ENCODE peak calls at places on chromosomes 2 and 18, in four cellular contexts. One of them, this sample, is unnamed.

GRCh38 chr2:98696167-98696566 is 34.8 kb downstream of the MGAT4A start:
- DNase-seq in HepG2: no peak
- DNase-seq in H1: no peak
- DNase-seq in K562: no peak
- DNase-seq in this sample: no peak

GRCh38 chr2:62199392-62200125 is 3.6 kb downstream of the B3GNT2 start:
- DNase-seq in H1: no peak
- DNase-seq in HepG2: no peak
- DNase-seq in K562: no peak
- DNase-seq in this sample: no peak

GRCh38 chr2:127951031-127951430 is 65.3 kb upstream of the AMMECR1L start:
- DNase-seq in K562: no peak
- DNase-seq in H1: no peak
- DNase-seq in HepG2: no peak
- DNase-seq in this sample: no peak

GRCh38 chr2:172745636-172746035 is 10.0 kb downstream of the RAPGEF4 start:
- DNase-seq in K562: no peak
- DNase-seq in H1: no peak
- DNase-seq in HepG2: no peak
- DNase-seq in this sample: no peak

GRCh38 chr2:205352593-205352992 is 329.7 kb upstream of the NRP2 start:
- DNase-seq in H1: no peak
- DNase-seq in HepG2: no peak
- DNase-seq in K562: no peak
- DNase-seq in this sample: no peak

GRCh38 chr2:74334931-74335333 is 8.3 kb downstream of the SLC4A5 start:
- DNase-seq in H1: peak; percentile 90
- DNase-seq in HepG2: peak; percentile 59
- DNase-seq in K562: peak; percentile 77
- DNase-seq in this sample: peak; percentile 81

GRCh38 chr2:217996345-217996744 is 6.5 kb downstream of the TNS1 start:
- DNase-seq in K562: peak; percentile 13
- DNase-seq in HepG2: no peak
- DNase-seq in H1: no peak
- DNase-seq in this sample: no peak

GRCh38 chr18:50518787-50519520 is 40.9 kb upstream of the MAPK4 start:
- DNase-seq in H1: no peak
- DNase-seq in HepG2: no peak
- DNase-seq in K562: no peak
- DNase-seq in this sample: no peak

GRCh38 chr18:56217406-56217805 is 421.0 kb downstream of the TXNL1 start:
- DNase-seq in K562: no peak
- DNase-seq in H1: no peak
- DNase-seq in HepG2: no peak
- DNase-seq in this sample: no peak

GRCh38 chr18:79405019-79405780 is 9.5 kb downstream of the NFATC1 start:
- DNase-seq in K562: no peak
- DNase-seq in HepG2: no peak
- DNase-seq in H1: no peak
- DNase-seq in this sample: no peak

GRCh38 chr18:79404567-79404910 is 8.8 kb downstream of the NFATC1 start:
- DNase-seq in K562: no peak
- DNase-seq in H1: no peak
- DNase-seq in HepG2: no peak
- DNase-seq in this sample: no peak

GRCh38 chr18:79402977-79403722 is 7.4 kb downstream of the NFATC1 start:
- DNase-seq in K562: no peak
- DNase-seq in H1: no peak
- DNase-seq in HepG2: no peak
- DNase-seq in this sample: no peak

GRCh38 chr18:79402209-79402576 is 6.5 kb downstream of the NFATC1 start:
- DNase-seq in H1: no peak
- DNase-seq in K562: no peak
- DNase-seq in HepG2: no peak
- DNase-seq in this sample: no peak

DNA sequence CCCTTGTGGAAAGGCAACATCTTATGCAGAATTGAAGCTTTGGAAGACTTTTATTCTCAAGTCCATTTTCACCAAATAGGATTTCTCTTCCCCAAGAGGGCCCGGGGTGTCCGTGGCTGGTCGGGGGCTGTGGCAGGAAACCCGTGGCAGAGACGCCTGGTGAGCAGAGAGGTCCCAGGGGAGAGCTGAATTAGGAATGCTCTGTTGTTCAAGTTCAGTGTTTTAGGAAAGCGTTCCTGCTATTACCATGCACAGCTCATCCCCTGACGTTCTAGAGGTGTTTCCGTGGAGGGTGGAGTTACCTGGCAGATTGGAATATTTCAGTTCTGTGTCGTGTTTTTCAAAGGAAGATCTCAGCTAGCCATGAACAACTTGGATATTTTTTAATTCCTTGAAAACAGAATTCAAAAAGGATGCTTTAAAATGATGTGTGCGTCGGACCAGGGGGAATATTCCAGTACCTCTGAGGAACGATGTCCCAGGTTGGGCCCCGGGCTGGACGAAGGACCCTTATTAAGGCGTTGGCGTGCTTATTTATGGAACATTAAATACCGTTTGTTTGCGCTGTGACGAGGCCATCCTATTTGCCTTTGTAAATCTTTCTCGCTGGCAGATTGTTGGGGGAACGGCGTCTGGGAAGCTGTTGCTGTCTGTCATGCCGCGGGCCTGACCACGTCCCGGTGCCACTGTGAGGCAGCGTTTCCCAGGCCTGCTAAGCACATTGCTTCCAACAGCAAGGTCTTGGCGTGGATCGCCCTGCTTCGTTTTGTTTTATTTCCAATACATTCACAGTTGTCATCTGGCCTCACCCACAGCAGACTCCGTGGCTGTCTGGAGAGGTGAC is 8.2 kb downstream of the NFATC1 start:
- DNase-seq in HepG2: no peak
- DNase-seq in K562: no peak
- DNase-seq in H1: no peak
- DNase-seq in this sample: no peak
- TF ChIP-seq RNF2 in HepG2: peak; percentile 47
- TF ChIP-seq RNF2 in K562: no peak
- TF ChIP-seq RNF2 in H1: no peak
- TF ChIP-seq RNF2 in this sample: no peak

GRCh38 chr2:195037072-195037471 is 620.0 kb upstream of the SLC39A10 start:
- DNase-seq in HepG2: no peak
- DNase-seq in K562: no peak
- DNase-seq in H1: no peak
- DNase-seq in this sample: no peak

DNA sequence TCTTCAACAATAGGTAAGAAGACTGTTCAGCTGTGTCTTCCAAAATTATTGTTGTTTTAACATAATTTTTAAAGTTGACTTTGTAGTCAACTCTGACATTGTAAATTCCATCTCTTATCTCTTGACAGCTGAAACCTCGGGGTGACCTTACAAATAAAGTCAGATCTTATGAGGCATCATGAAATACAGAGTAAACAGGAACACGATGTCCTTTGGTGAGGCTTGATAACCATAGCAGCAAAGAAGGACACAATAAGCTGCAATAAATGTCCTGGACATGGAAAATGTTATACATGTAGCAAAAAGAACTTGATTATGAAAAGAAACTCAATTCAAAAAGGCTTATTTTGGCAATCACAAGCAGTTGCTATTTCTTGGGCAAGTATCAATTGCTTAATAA is 618.9 kb upstream of the SLC39A10 start:
- DNase-seq in K562: no peak
- DNase-seq in H1: no peak
- DNase-seq in HepG2: no peak
- DNase-seq in this sample: no peak
- TF ChIP-seq RNF2 in K562: no peak
- TF ChIP-seq RNF2 in H1: no peak
- TF ChIP-seq RNF2 in HepG2: no peak
- TF ChIP-seq RNF2 in this sample: no peak

DNA sequence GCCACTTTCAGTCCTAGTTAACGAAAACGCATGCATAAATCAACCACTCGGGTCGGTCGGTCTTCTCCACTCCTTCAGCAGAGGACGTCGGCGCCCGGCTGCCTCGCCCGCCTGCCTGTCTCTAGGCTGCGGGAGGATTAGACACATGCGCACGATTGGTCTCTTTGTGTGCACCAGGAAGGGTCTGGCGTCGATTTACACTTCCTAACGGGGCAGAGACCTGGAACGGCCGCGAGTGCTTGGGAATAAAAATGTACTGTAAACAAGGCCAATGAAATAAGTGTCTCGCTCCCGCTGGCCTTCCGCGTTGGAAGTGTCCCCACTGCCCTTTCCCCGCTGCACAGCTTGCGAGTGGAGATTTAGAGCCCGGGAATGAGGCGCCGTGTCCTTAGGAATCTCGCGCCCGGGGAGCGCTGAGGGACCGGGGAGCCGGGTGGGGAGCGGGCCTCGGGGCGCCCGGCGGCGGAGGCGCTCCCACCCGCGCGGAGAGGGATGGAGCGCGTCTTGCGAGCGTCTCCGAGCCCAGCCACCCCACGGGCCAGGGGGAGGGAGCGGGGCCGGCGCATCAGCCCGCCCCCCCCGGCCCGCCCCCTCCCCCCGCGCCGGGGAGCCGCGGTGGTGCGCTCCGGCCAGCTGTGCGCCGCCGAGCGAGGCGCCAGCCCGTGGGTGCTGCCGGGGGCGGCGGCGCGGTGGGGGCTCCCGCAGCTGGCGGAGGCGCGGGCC is at the start of gene DOK6:
- DNase-seq in HepG2: peak; percentile 84
- DNase-seq in H1: peak; percentile 66
- DNase-seq in K562: no peak
- DNase-seq in this sample: peak; percentile 16
- TF ChIP-seq RNF2 in HepG2: peak; percentile 55
- TF ChIP-seq RNF2 in H1: no peak
- TF ChIP-seq RNF2 in K562: no peak
- TF ChIP-seq RNF2 in this sample: no peak

GRCh38 chr2:180622122-180622918 is 358.1 kb upstream of the UBE2E3 start:
- DNase-seq in H1: no peak
- DNase-seq in K562: no peak
- DNase-seq in HepG2: no peak
- DNase-seq in this sample: peak; percentile 33
- TF ChIP-seq RNF2 in H1: no peak
- TF ChIP-seq RNF2 in K562: no peak
- TF ChIP-seq RNF2 in HepG2: no peak
- TF ChIP-seq RNF2 in this sample: no peak

GRCh38 chr18:1026930-1027329 is 122.3 kb downstream of the ADCYAP1 start:
- DNase-seq in K562: no peak
- DNase-seq in H1: no peak
- DNase-seq in HepG2: no peak
- DNase-seq in this sample: no peak
- TF ChIP-seq RNF2 in K562: no peak
- TF ChIP-seq RNF2 in H1: no peak
- TF ChIP-seq RNF2 in HepG2: no peak
- TF ChIP-seq RNF2 in this sample: no peak

GRCh38 chr2:241811952-241812729 is 3.1 kb downstream of the NEU4 start:
- DNase-seq in H1: no peak
- DNase-seq in K562: no peak
- DNase-seq in HepG2: no peak
- DNase-seq in this sample: no peak
- TF ChIP-seq RNF2 in H1: no peak
- TF ChIP-seq RNF2 in K562: no peak
- TF ChIP-seq RNF2 in HepG2: no peak
- TF ChIP-seq RNF2 in this sample: no peak

GRCh38 chr2:66846887-66847286 is 412.0 kb downstream of the MEIS1 start:
- DNase-seq in H1: no peak
- DNase-seq in K562: no peak
- DNase-seq in HepG2: peak; percentile 12
- DNase-seq in this sample: no peak

GRCh38 chr2:66840321-66841014 is 405.5 kb downstream of the MEIS1 start:
- DNase-seq in K562: no peak
- DNase-seq in H1: no peak
- DNase-seq in HepG2: no peak
- DNase-seq in this sample: no peak

GRCh38 chr2:66845307-66845706 is 410.4 kb downstream of the MEIS1 start:
- DNase-seq in H1: no peak
- DNase-seq in K562: no peak
- DNase-seq in HepG2: no peak
- DNase-seq in this sample: no peak

GRCh38 chr2:66839551-66840320 is 404.8 kb downstream of the MEIS1 start:
- DNase-seq in K562: no peak
- DNase-seq in HepG2: no peak
- DNase-seq in H1: no peak
- DNase-seq in this sample: no peak

DNA sequence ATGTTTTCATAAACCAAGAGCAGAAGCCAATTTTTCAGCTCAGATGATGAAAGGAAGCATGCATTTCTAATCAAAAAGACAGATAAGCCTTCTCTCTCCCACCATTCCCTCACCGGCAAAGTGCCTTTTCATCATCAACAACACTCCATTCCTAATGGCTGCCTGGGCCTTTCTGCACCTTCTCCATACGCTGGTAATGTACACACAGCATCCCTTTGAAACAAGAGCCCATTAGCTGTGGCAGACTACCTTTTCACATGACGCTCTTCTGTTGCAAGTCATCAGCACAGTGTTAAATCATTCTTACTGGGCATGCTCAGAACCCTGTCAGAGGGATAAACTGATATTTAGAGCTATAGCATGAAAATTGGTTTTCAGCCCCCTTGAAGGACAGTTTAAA is 408.9 kb downstream of the MEIS1 start:
- DNase-seq in H1: no peak
- DNase-seq in HepG2: no peak
- DNase-seq in K562: no peak
- DNase-seq in this sample: no peak
- TF ChIP-seq RNF2 in H1: no peak
- TF ChIP-seq RNF2 in HepG2: no peak
- TF ChIP-seq RNF2 in K562: no peak
- TF ChIP-seq RNF2 in this sample: no peak

GRCh38 chr18:36724591-36725001 is 104.2 kb downstream of the TPGS2 start:
- DNase-seq in H1: no peak
- DNase-seq in HepG2: no peak
- DNase-seq in K562: no peak
- DNase-seq in this sample: no peak
- TF ChIP-seq RNF2 in H1: no peak
- TF ChIP-seq RNF2 in HepG2: no peak
- TF ChIP-seq RNF2 in K562: no peak
- TF ChIP-seq RNF2 in this sample: no peak

GRCh38 chr2:6341730-6342129 is 524.0 kb downstream of the CMPK2 start:
- DNase-seq in K562: no peak
- DNase-seq in H1: no peak
- DNase-seq in HepG2: no peak
- DNase-seq in this sample: no peak
- TF ChIP-seq RNF2 in K562: no peak
- TF ChIP-seq RNF2 in H1: no peak
- TF ChIP-seq RNF2 in HepG2: no peak
- TF ChIP-seq RNF2 in this sample: no peak

GRCh38 chr2:6916736-6917070 is 509 bp upstream of the RNF144A start:
- DNase-seq in K562: no peak
- DNase-seq in H1: no peak
- DNase-seq in HepG2: no peak
- DNase-seq in this sample: no peak

GRCh38 chr2:6917761-6918421 is 679 bp downstream of the RNF144A start:
- DNase-seq in HepG2: no peak
- DNase-seq in K562: no peak
- DNase-seq in H1: peak; percentile 73
- DNase-seq in this sample: peak; percentile 26

GRCh38 chr2:6915399-6915798 is 1.8 kb upstream of the RNF144A start:
- DNase-seq in K562: no peak
- DNase-seq in HepG2: peak; percentile 75
- DNase-seq in H1: no peak
- DNase-seq in this sample: no peak

GRCh38 chr2:6916224-6916623 is 988 bp upstream of the RNF144A start:
- DNase-seq in H1: no peak
- DNase-seq in HepG2: no peak
- DNase-seq in K562: no peak
- DNase-seq in this sample: no peak

GRCh38 chr2:6917071-6917760 is at the start of gene RNF144A:
- DNase-seq in HepG2: no peak
- DNase-seq in H1: peak; percentile 87
- DNase-seq in K562: peak; percentile 92
- DNase-seq in this sample: peak; percentile 53
- TF ChIP-seq RNF2 in HepG2: peak; percentile 4
- TF ChIP-seq RNF2 in H1: no peak
- TF ChIP-seq RNF2 in K562: no peak
- TF ChIP-seq RNF2 in this sample: no peak